ENCODE peak calls at places on chromosomes 7 and 10, in six cellular contexts. One of them, this sample, is unnamed.

GRCh38 chr7:151923097-151923876 is 33.0 kb upstream of the GALNTL5 start:
- DNase-seq in effector memory CD4-positive, alpha-beta T cell: no peak
- DNase-seq in aorta: no peak
- DNase-seq in IMR-90: no peak
- DNase-seq in cardiac muscle cell: peak; percentile 63
- DNase-seq in Panc1: no peak
- DNase-seq in this sample: no peak

GRCh38 chr10:78458983-78459638 is 425.4 kb downstream of the RPS24 start:
- DNase-seq in IMR-90: peak; percentile 90
- DNase-seq in aorta: no peak
- DNase-seq in cardiac muscle cell: peak; percentile 84
- DNase-seq in effector memory CD4-positive, alpha-beta T cell: no peak
- DNase-seq in Panc1: peak; percentile 85
- DNase-seq in this sample: peak; percentile 57

GRCh38 chr7:129163875-129164544 is 19.5 kb downstream of the TSPAN33 start:
- DNase-seq in effector memory CD4-positive, alpha-beta T cell: no peak
- DNase-seq in Panc1: peak; percentile 27
- DNase-seq in aorta: no peak
- DNase-seq in cardiac muscle cell: peak; percentile 80
- DNase-seq in IMR-90: peak; percentile 76
- DNase-seq in this sample: peak; percentile 16

GRCh38 chr7:98613601-98614425 is 3.3 kb upstream of the NPTX2 start:
- DNase-seq in Panc1: no peak
- DNase-seq in aorta: no peak
- DNase-seq in effector memory CD4-positive, alpha-beta T cell: no peak
- DNase-seq in IMR-90: peak; percentile 10
- DNase-seq in cardiac muscle cell: peak; percentile 40
- DNase-seq in this sample: peak; percentile 1

GRCh38 chr10:119135517-119135890 is 30.0 kb downstream of the SFXN4 start:
- DNase-seq in aorta: no peak
- DNase-seq in effector memory CD4-positive, alpha-beta T cell: no peak
- DNase-seq in IMR-90: peak; percentile 79
- DNase-seq in Panc1: no peak
- DNase-seq in cardiac muscle cell: peak; percentile 95
- DNase-seq in this sample: no peak

GRCh38 chr10:124602646-124603365 is 141.2 kb downstream of the LHPP start:
- DNase-seq in IMR-90: no peak
- DNase-seq in effector memory CD4-positive, alpha-beta T cell: no peak
- DNase-seq in cardiac muscle cell: no peak
- DNase-seq in aorta: peak; percentile 63
- DNase-seq in Panc1: no peak
- DNase-seq in this sample: no peak

GRCh38 chr10:1526427-1527055 is 210.8 kb downstream of the ADARB2 start:
- DNase-seq in effector memory CD4-positive, alpha-beta T cell: no peak
- DNase-seq in cardiac muscle cell: no peak
- DNase-seq in IMR-90: no peak
- DNase-seq in Panc1: no peak
- DNase-seq in aorta: no peak
- DNase-seq in this sample: no peak

GRCh38 chr7:29199776-29200175 is 5.2 kb downstream of the CHN2 start:
- DNase-seq in IMR-90: no peak
- DNase-seq in aorta: no peak
- DNase-seq in cardiac muscle cell: no peak
- DNase-seq in Panc1: no peak
- DNase-seq in effector memory CD4-positive, alpha-beta T cell: no peak
- DNase-seq in this sample: no peak

GRCh38 chr7:132680590-132680989 is 104.3 kb upstream of the PLXNA4 start:
- DNase-seq in aorta: no peak
- DNase-seq in Panc1: no peak
- DNase-seq in IMR-90: no peak
- DNase-seq in cardiac muscle cell: no peak
- DNase-seq in effector memory CD4-positive, alpha-beta T cell: no peak
- DNase-seq in this sample: no peak

GRCh38 chr7:46833186-46833585 is 748.7 kb downstream of the TNS3 start:
- DNase-seq in aorta: no peak
- DNase-seq in effector memory CD4-positive, alpha-beta T cell: no peak
- DNase-seq in IMR-90: no peak
- DNase-seq in cardiac muscle cell: no peak
- DNase-seq in Panc1: no peak
- DNase-seq in this sample: no peak

GRCh38 chr7:146375155-146375554 is 258.6 kb downstream of the CNTNAP2 start:
- DNase-seq in IMR-90: no peak
- DNase-seq in aorta: no peak
- DNase-seq in effector memory CD4-positive, alpha-beta T cell: no peak
- DNase-seq in cardiac muscle cell: no peak
- DNase-seq in Panc1: no peak
- DNase-seq in this sample: no peak

GRCh38 chr10:1706711-1707110 is 30.6 kb downstream of the ADARB2 start:
- DNase-seq in aorta: no peak
- DNase-seq in effector memory CD4-positive, alpha-beta T cell: no peak
- DNase-seq in Panc1: no peak
- DNase-seq in cardiac muscle cell: no peak
- DNase-seq in IMR-90: no peak
- DNase-seq in this sample: no peak

GRCh38 chr10:103479135-103479534 is at the start of gene CALHM3:
- DNase-seq in IMR-90: no peak
- DNase-seq in cardiac muscle cell: no peak
- DNase-seq in Panc1: no peak
- DNase-seq in aorta: no peak
- DNase-seq in effector memory CD4-positive, alpha-beta T cell: no peak
- DNase-seq in this sample: no peak

GRCh38 chr10:68560201-68560915 is at the start of gene TET1:
- DNase-seq in cardiac muscle cell: peak; percentile 72
- DNase-seq in aorta: no peak
- DNase-seq in Panc1: no peak
- DNase-seq in IMR-90: peak; percentile 59
- DNase-seq in effector memory CD4-positive, alpha-beta T cell: no peak
- DNase-seq in this sample: no peak

GRCh38 chr10:114431414-114431767 is 27.1 kb upstream of the AFAP1L2 start:
- DNase-seq in Panc1: no peak
- DNase-seq in IMR-90: no peak
- DNase-seq in cardiac muscle cell: no peak
- DNase-seq in aorta: no peak
- DNase-seq in effector memory CD4-positive, alpha-beta T cell: no peak
- DNase-seq in this sample: no peak

GRCh38 chr10:114432704-114433103 is 28.4 kb upstream of the AFAP1L2 start:
- DNase-seq in IMR-90: peak; percentile 59
- DNase-seq in Panc1: no peak
- DNase-seq in effector memory CD4-positive, alpha-beta T cell: no peak
- DNase-seq in cardiac muscle cell: peak; percentile 62
- DNase-seq in aorta: no peak
- DNase-seq in this sample: no peak

GRCh38 chr10:114429581-114430335 is 25.5 kb upstream of the AFAP1L2 start:
- DNase-seq in aorta: no peak
- DNase-seq in effector memory CD4-positive, alpha-beta T cell: no peak
- DNase-seq in IMR-90: no peak
- DNase-seq in cardiac muscle cell: no peak
- DNase-seq in Panc1: no peak
- DNase-seq in this sample: no peak

GRCh38 chr10:114427124-114427852 is 23.0 kb upstream of the AFAP1L2 start:
- DNase-seq in cardiac muscle cell: peak; percentile 27
- DNase-seq in effector memory CD4-positive, alpha-beta T cell: no peak
- DNase-seq in IMR-90: no peak
- DNase-seq in aorta: no peak
- DNase-seq in Panc1: no peak
- DNase-seq in this sample: no peak

GRCh38 chr10:114430688-114431413 is 26.5 kb upstream of the AFAP1L2 start:
- DNase-seq in effector memory CD4-positive, alpha-beta T cell: no peak
- DNase-seq in cardiac muscle cell: no peak
- DNase-seq in Panc1: no peak
- DNase-seq in IMR-90: no peak
- DNase-seq in aorta: no peak
- DNase-seq in this sample: no peak
- H3K27me3 ChIP-seq in effector memory CD4-positive, alpha-beta T cell: no peaks in the 10 kb centered on the region
- H3K27me3 ChIP-seq in cardiac muscle cell: no peaks in the 10 kb centered on the region
- H3K27me3 ChIP-seq in Panc1: no peaks in the 10 kb centered on the region
- H3K27me3 ChIP-seq in IMR-90: peaks cover 20% of the 10 kb centered on the region
- H3K27me3 ChIP-seq in aorta: no peaks in the 10 kb centered on the region
- H3K27me3 ChIP-seq in this sample: no peaks in the 10 kb centered on the region

GRCh38 chr7:68148440-68148839 is 1151.8 kb downstream of the TYW1 start:
- DNase-seq in aorta: no peak
- DNase-seq in Panc1: no peak
- DNase-seq in effector memory CD4-positive, alpha-beta T cell: no peak
- DNase-seq in IMR-90: no peak
- DNase-seq in cardiac muscle cell: no peak
- DNase-seq in this sample: no peak

GRCh38 chr7:68155676-68156075 is 1159.0 kb downstream of the TYW1 start:
- DNase-seq in effector memory CD4-positive, alpha-beta T cell: no peak
- DNase-seq in aorta: no peak
- DNase-seq in cardiac muscle cell: no peak
- DNase-seq in Panc1: no peak
- DNase-seq in IMR-90: no peak
- DNase-seq in this sample: no peak

GRCh38 chr7:68146970-68147369 is 1150.3 kb downstream of the TYW1 start:
- DNase-seq in cardiac muscle cell: no peak
- DNase-seq in Panc1: no peak
- DNase-seq in effector memory CD4-positive, alpha-beta T cell: no peak
- DNase-seq in aorta: no peak
- DNase-seq in IMR-90: no peak
- DNase-seq in this sample: no peak

GRCh38 chr7:68147621-68148238 is 1151.1 kb downstream of the TYW1 start:
- DNase-seq in cardiac muscle cell: no peak
- DNase-seq in IMR-90: no peak
- DNase-seq in Panc1: no peak
- DNase-seq in effector memory CD4-positive, alpha-beta T cell: no peak
- DNase-seq in aorta: no peak
- DNase-seq in this sample: no peak

GRCh38 chr7:68152205-68152604 is 1155.6 kb downstream of the TYW1 start:
- DNase-seq in aorta: no peak
- DNase-seq in Panc1: no peak
- DNase-seq in effector memory CD4-positive, alpha-beta T cell: no peak
- DNase-seq in cardiac muscle cell: no peak
- DNase-seq in IMR-90: no peak
- DNase-seq in this sample: no peak
- H3K27me3 ChIP-seq in aorta: no peaks in the 10 kb centered on the region
- H3K27me3 ChIP-seq in Panc1: no peaks in the 10 kb centered on the region
- H3K27me3 ChIP-seq in effector memory CD4-positive, alpha-beta T cell: no peaks in the 10 kb centered on the region
- H3K27me3 ChIP-seq in cardiac muscle cell: peaks cover 6% of the 10 kb centered on the region
- H3K27me3 ChIP-seq in IMR-90: no peaks in the 10 kb centered on the region
- H3K27me3 ChIP-seq in this sample: no peaks in the 10 kb centered on the region

DNA sequence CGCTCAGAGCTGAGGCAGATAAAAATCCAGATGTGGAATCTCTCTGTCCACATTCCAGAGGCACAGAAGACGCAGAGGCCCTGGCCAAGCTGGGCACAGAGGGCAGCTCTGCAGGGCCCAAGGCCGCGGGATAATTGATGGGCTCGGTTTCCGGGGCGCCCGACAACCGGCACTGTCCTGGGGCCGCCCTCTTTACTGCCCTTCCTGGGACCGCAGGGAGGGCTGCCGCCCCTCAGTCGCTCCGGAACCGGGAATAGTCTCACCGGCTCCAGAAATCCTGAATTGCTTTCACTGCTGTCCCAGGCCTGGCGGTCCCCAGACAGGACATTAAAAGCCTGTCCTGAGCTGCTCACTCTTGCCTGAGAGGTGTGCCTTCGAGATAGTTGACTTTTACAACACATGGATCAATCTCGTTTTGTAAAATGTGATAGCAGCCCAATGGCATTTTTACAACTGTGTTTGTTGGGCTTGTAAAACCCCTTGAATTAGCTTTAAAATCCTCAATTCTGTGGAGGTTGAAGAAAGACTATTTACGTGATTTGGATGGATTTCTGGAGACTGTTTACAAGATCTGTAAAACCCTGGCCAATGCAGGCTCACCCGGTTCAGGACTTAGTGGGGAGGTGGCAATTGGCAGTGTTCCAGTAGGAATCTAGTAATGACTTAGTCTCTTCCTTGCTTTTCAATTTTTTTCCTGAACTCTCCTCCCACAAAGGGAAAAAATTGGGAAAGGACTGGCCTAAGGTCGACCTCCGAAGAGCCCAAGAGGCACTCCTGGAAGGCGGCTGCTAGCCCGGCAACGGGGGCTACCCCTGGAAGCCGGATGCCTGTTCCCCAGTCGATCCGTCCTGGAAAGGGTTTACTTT is 1.4 kb upstream of the HOXA6 start:
- DNase-seq in effector memory CD4-positive, alpha-beta T cell: no peak
- DNase-seq in Panc1: no peak
- DNase-seq in cardiac muscle cell: no peak
- DNase-seq in aorta: no peak
- DNase-seq in IMR-90: no peak
- DNase-seq in this sample: no peak
- H3K27me3 ChIP-seq in effector memory CD4-positive, alpha-beta T cell: peaks cover 71% of the 10 kb centered on the region
- H3K27me3 ChIP-seq in Panc1: no peaks in the 10 kb centered on the region
- H3K27me3 ChIP-seq in cardiac muscle cell: peaks cover 100% of the 10 kb centered on the region
- H3K27me3 ChIP-seq in aorta: no peaks in the 10 kb centered on the region
- H3K27me3 ChIP-seq in IMR-90: no peaks in the 10 kb centered on the region
- H3K27me3 ChIP-seq in this sample: no peaks in the 10 kb centered on the region

DNA sequence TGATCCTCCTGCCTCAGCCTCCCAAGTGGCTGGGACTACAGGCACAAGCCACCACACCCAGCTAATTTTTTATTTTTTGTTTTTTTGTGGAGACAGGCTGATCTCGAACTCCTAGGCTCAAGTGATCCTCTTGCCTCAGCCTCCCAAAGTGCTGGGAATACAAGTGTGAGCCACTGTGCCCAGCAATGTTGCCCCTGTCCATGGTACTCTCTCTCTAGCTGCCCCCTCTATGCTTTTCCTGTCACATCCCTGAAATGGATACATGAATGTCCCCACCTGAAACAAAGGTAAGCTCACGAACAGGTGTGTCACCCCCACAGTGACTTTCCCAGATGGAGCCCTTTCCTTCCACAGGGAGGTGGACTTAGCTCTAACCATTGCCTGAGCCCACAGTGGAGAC is 141.1 kb upstream of the MGMT start:
- DNase-seq in aorta: no peak
- DNase-seq in effector memory CD4-positive, alpha-beta T cell: no peak
- DNase-seq in Panc1: no peak
- DNase-seq in cardiac muscle cell: no peak
- DNase-seq in IMR-90: no peak
- DNase-seq in this sample: no peak
- H3K27me3 ChIP-seq in aorta: no peaks in the 10 kb centered on the region
- H3K27me3 ChIP-seq in effector memory CD4-positive, alpha-beta T cell: no peaks in the 10 kb centered on the region
- H3K27me3 ChIP-seq in Panc1: peaks cover 2% of the 10 kb centered on the region
- H3K27me3 ChIP-seq in cardiac muscle cell: no peaks in the 10 kb centered on the region
- H3K27me3 ChIP-seq in IMR-90: no peaks in the 10 kb centered on the region
- H3K27me3 ChIP-seq in this sample: no peaks in the 10 kb centered on the region

This sample was measured in kidney epithelial cell.